ENCODE peak calls at places on chromosome 11, in eight cellular contexts. One of them, this sample, is unnamed.

GRCh38 chr11:2525166-2525861 is 80.5 kb downstream of the KCNQ1 start:
- DNase-seq in pancreas: peak
- DNase-seq in progenitor cell of endocrine pancreas: peak
- DNase-seq in CD8-positive, alpha-beta T cell: no peak
- DNase-seq in MCF 10A: no peak
- DNase-seq in H1: no peak
- DNase-seq in astrocyte of the cerebellum: no peak
- DNase-seq in H9: peak
- DNase-seq in this sample: peak

GRCh38 chr11:105022998-105023397 is at the start of gene CASP5:
- DNase-seq in pancreas: no peak
- DNase-seq in progenitor cell of endocrine pancreas: no peak
- DNase-seq in CD8-positive, alpha-beta T cell: no peak
- DNase-seq in MCF 10A: no peak
- DNase-seq in H1: no peak
- DNase-seq in astrocyte of the cerebellum: no peak
- DNase-seq in H9: no peak
- DNase-seq in this sample: no peak

GRCh38 chr11:11976476-11977187 is 31.8 kb downstream of the DKK3 start:
- DNase-seq in pancreas: no peak
- DNase-seq in progenitor cell of endocrine pancreas: no peak
- DNase-seq in CD8-positive, alpha-beta T cell: no peak
- DNase-seq in MCF 10A: peak
- DNase-seq in H1: peak
- DNase-seq in astrocyte of the cerebellum: no peak
- DNase-seq in H9: no peak
- DNase-seq in this sample: no peak

GRCh38 chr11:19511413-19512183 is 201.0 kb upstream of the NAV2 start:
- DNase-seq in pancreas: peak
- DNase-seq in progenitor cell of endocrine pancreas: no peak
- DNase-seq in CD8-positive, alpha-beta T cell: no peak
- DNase-seq in MCF 10A: peak
- DNase-seq in H1: no peak
- DNase-seq in astrocyte of the cerebellum: peak
- DNase-seq in H9: no peak
- DNase-seq in this sample: no peak

GRCh38 chr11:75639752-75640151 is 29.1 kb downstream of the MAP6 start:
- DNase-seq in pancreas: peak
- DNase-seq in progenitor cell of endocrine pancreas: no peak
- DNase-seq in CD8-positive, alpha-beta T cell: no peak
- DNase-seq in MCF 10A: no peak
- DNase-seq in H1: no peak
- DNase-seq in astrocyte of the cerebellum: no peak
- DNase-seq in H9: no peak
- DNase-seq in this sample: no peak

GRCh38 chr11:115321602-115322289 is 182.5 kb downstream of the CADM1 start:
- DNase-seq in pancreas: no peak
- DNase-seq in progenitor cell of endocrine pancreas: no peak
- DNase-seq in CD8-positive, alpha-beta T cell: no peak
- DNase-seq in MCF 10A: no peak
- DNase-seq in H1: no peak
- DNase-seq in astrocyte of the cerebellum: peak
- DNase-seq in H9: no peak
- DNase-seq in this sample: no peak

GRCh38 chr11:63667993-63668392 is 3.2 kb downstream of the ATL3 start:
- DNase-seq in pancreas: no peak
- DNase-seq in progenitor cell of endocrine pancreas: no peak
- DNase-seq in CD8-positive, alpha-beta T cell: no peak
- DNase-seq in MCF 10A: peak
- DNase-seq in H1: no peak
- DNase-seq in astrocyte of the cerebellum: peak
- DNase-seq in H9: no peak
- DNase-seq in this sample: no peak

GRCh38 chr11:27485930-27486773 is 13.6 kb upstream of the LGR4 start:
- DNase-seq in pancreas: no peak
- DNase-seq in progenitor cell of endocrine pancreas: peak
- DNase-seq in CD8-positive, alpha-beta T cell: no peak
- DNase-seq in MCF 10A: peak
- DNase-seq in H1: no peak
- DNase-seq in astrocyte of the cerebellum: peak
- DNase-seq in H9: no peak
- DNase-seq in this sample: peak

GRCh38 chr11:44627911-44628729 is 62.7 kb downstream of the CD82 start:
- DNase-seq in pancreas: peak
- DNase-seq in progenitor cell of endocrine pancreas: peak
- DNase-seq in CD8-positive, alpha-beta T cell: no peak
- DNase-seq in MCF 10A: peak
- DNase-seq in H1: no peak
- DNase-seq in astrocyte of the cerebellum: peak
- DNase-seq in H9: peak
- DNase-seq in this sample: no peak

GRCh38 chr11:115135936-115136335 is 368.3 kb downstream of the CADM1 start:
- DNase-seq in pancreas: no peak
- DNase-seq in progenitor cell of endocrine pancreas: no peak
- DNase-seq in CD8-positive, alpha-beta T cell: no peak
- DNase-seq in MCF 10A: no peak
- DNase-seq in H1: no peak
- DNase-seq in astrocyte of the cerebellum: no peak
- DNase-seq in H9: no peak
- DNase-seq in this sample: no peak

GRCh38 chr11:123247498-123247799 is 52.4 kb upstream of the CLMP start:
- DNase-seq in pancreas: no peak
- DNase-seq in progenitor cell of endocrine pancreas: no peak
- DNase-seq in CD8-positive, alpha-beta T cell: no peak
- DNase-seq in MCF 10A: no peak
- DNase-seq in H1: no peak
- DNase-seq in astrocyte of the cerebellum: no peak
- DNase-seq in H9: no peak
- DNase-seq in this sample: no peak
- TF ChIP-seq CTCF in pancreas: no peak
- TF ChIP-seq CTCF in progenitor cell of endocrine pancreas: no peak
- TF ChIP-seq CTCF in CD8-positive, alpha-beta T cell: no peak
- TF ChIP-seq CTCF in MCF 10A: no peak
- TF ChIP-seq CTCF in H1: no peak
- TF ChIP-seq CTCF in astrocyte of the cerebellum: no peak
- TF ChIP-seq CTCF in H9: no peak
- TF ChIP-seq CTCF in this sample: no peak

DNA sequence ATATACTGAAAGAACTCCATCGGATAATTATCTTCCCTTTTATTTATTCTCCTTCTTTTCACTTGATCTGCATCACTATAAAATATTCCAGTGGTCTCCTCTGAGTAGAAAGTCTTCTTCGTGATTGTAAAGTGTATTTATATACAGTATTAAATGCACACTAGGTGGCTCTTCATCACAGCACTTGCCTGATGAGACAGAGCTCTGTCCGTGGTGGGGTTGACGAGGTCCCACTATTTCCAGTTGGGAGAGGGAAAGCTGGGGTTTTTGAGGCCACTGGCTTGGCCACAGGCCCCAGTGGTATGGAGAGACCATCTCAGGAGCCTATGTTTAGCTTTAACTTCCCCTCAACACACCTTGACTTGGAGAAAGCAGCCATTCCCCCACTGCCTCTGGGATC is 31.6 kb upstream of the ZBTB16 start:
- DNase-seq in pancreas: no peak
- DNase-seq in progenitor cell of endocrine pancreas: no peak
- DNase-seq in CD8-positive, alpha-beta T cell: no peak
- DNase-seq in MCF 10A: no peak
- DNase-seq in H1: no peak
- DNase-seq in astrocyte of the cerebellum: no peak
- DNase-seq in H9: no peak
- DNase-seq in this sample: no peak
- TF ChIP-seq CTCF in pancreas: no peak
- TF ChIP-seq CTCF in progenitor cell of endocrine pancreas: no peak
- TF ChIP-seq CTCF in CD8-positive, alpha-beta T cell: no peak
- TF ChIP-seq CTCF in MCF 10A: no peak
- TF ChIP-seq CTCF in H1: no peak
- TF ChIP-seq CTCF in astrocyte of the cerebellum: peak
- TF ChIP-seq CTCF in H9: no peak
- TF ChIP-seq CTCF in this sample: no peak

GRCh38 chr11:69174841-69175240 is 19.1 kb downstream of the SMIM38 start:
- DNase-seq in pancreas: no peak
- DNase-seq in progenitor cell of endocrine pancreas: no peak
- DNase-seq in CD8-positive, alpha-beta T cell: no peak
- DNase-seq in MCF 10A: no peak
- DNase-seq in H1: no peak
- DNase-seq in astrocyte of the cerebellum: no peak
- DNase-seq in H9: no peak
- DNase-seq in this sample: no peak
- TF ChIP-seq CTCF in pancreas: no peak
- TF ChIP-seq CTCF in progenitor cell of endocrine pancreas: no peak
- TF ChIP-seq CTCF in CD8-positive, alpha-beta T cell: no peak
- TF ChIP-seq CTCF in MCF 10A: no peak
- TF ChIP-seq CTCF in H1: no peak
- TF ChIP-seq CTCF in astrocyte of the cerebellum: no peak
- TF ChIP-seq CTCF in H9: no peak
- TF ChIP-seq CTCF in this sample: no peak

DNA sequence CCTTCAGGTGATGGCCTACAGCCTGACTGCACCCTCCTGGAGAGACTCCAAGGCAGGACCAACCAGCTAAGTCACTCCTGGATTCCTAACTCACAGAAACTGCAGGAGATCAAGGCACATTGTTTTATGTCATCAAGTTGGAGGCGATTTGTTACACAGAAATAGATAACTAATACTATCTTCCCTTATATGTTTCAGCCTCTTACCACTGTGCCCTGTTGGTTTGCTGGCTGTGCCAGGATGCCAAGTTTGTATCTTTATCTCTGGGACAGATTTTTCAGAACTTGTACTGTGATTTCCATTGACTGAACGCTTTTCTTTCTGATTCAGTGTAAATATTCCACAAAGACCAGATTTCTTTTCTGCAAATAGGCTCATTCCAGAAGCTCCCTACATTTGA is 76.2 kb upstream of the OPCML start:
- DNase-seq in pancreas: no peak
- DNase-seq in progenitor cell of endocrine pancreas: no peak
- DNase-seq in CD8-positive, alpha-beta T cell: no peak
- DNase-seq in MCF 10A: no peak
- DNase-seq in H1: no peak
- DNase-seq in astrocyte of the cerebellum: no peak
- DNase-seq in H9: no peak
- DNase-seq in this sample: no peak
- TF ChIP-seq CTCF in pancreas: no peak
- TF ChIP-seq CTCF in progenitor cell of endocrine pancreas: no peak
- TF ChIP-seq CTCF in CD8-positive, alpha-beta T cell: no peak
- TF ChIP-seq CTCF in MCF 10A: no peak
- TF ChIP-seq CTCF in H1: no peak
- TF ChIP-seq CTCF in astrocyte of the cerebellum: no peak
- TF ChIP-seq CTCF in H9: no peak
- TF ChIP-seq CTCF in this sample: no peak

GRCh38 chr11:95577716-95578460 is 211.7 kb downstream of the FAM76B start:
- DNase-seq in pancreas: no peak
- DNase-seq in progenitor cell of endocrine pancreas: no peak
- DNase-seq in CD8-positive, alpha-beta T cell: no peak
- DNase-seq in MCF 10A: peak
- DNase-seq in H1: no peak
- DNase-seq in astrocyte of the cerebellum: no peak
- DNase-seq in H9: no peak
- DNase-seq in this sample: no peak
- TF ChIP-seq CTCF in pancreas: no peak
- TF ChIP-seq CTCF in progenitor cell of endocrine pancreas: no peak
- TF ChIP-seq CTCF in CD8-positive, alpha-beta T cell: no peak
- TF ChIP-seq CTCF in MCF 10A: no peak
- TF ChIP-seq CTCF in H1: peak
- TF ChIP-seq CTCF in astrocyte of the cerebellum: no peak
- TF ChIP-seq CTCF in H9: no peak
- TF ChIP-seq CTCF in this sample: no peak

GRCh38 chr11:77508031-77508430 is 34.1 kb upstream of the PAK1 start:
- DNase-seq in pancreas: no peak
- DNase-seq in progenitor cell of endocrine pancreas: no peak
- DNase-seq in CD8-positive, alpha-beta T cell: no peak
- DNase-seq in MCF 10A: no peak
- DNase-seq in H1: no peak
- DNase-seq in astrocyte of the cerebellum: no peak
- DNase-seq in H9: no peak
- DNase-seq in this sample: no peak
- TF ChIP-seq CTCF in pancreas: no peak
- TF ChIP-seq CTCF in progenitor cell of endocrine pancreas: peak
- TF ChIP-seq CTCF in CD8-positive, alpha-beta T cell: no peak
- TF ChIP-seq CTCF in MCF 10A: no peak
- TF ChIP-seq CTCF in H1: peak
- TF ChIP-seq CTCF in astrocyte of the cerebellum: no peak
- TF ChIP-seq CTCF in H9: no peak
- TF ChIP-seq CTCF in this sample: no peak

DNA sequence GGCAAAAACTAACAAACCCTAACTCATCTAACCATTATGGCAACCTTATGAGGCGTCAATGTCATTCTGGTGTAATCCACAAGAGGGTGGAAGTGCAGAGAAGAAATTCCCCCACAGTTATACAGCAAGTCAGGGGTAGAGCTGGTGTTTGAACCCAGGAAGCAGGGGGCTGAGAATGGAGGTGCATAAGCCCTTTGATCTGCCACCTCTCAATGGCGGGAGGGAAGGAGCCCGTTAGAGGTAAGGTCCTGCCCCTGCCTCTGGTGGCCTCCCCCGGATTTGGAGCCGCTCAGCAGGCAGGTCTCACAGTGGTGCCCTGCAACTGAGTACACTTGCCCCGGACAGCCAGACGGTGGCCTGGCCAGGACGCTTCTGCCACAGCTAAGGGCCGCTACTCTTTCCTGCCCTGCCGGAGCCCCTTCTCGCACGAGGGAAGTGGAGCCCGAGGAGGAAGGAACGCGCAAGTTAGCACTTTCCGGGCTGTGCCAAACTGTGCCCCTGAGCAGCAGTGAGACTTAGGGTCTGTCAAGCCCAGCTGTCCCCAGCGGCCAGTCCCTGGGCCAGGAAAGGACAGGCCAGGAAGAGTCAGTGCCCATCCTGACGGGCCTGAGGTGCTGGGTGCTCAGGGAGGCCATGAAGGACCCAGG is 1.1 kb downstream of the FXYD2 start:
- DNase-seq in pancreas: peak
- DNase-seq in progenitor cell of endocrine pancreas: no peak
- DNase-seq in CD8-positive, alpha-beta T cell: no peak
- DNase-seq in MCF 10A: no peak
- DNase-seq in H1: no peak
- DNase-seq in astrocyte of the cerebellum: no peak
- DNase-seq in H9: no peak
- DNase-seq in this sample: no peak
- TF ChIP-seq CTCF in pancreas: no peak
- TF ChIP-seq CTCF in progenitor cell of endocrine pancreas: peak
- TF ChIP-seq CTCF in CD8-positive, alpha-beta T cell: peak
- TF ChIP-seq CTCF in MCF 10A: no peak
- TF ChIP-seq CTCF in H1: peak
- TF ChIP-seq CTCF in astrocyte of the cerebellum: peak
- TF ChIP-seq CTCF in H9: peak
- TF ChIP-seq CTCF in this sample: no peak